ENCODE peak calls at places on chromosome 9, in ten cellular contexts. B, F, I, Q, G, P, H, V, O and L are unnamed samples.
A peak's percentile ranks its signal among the peaks of the same experiment; 100 is the strongest.

GRCh38 chr9:124873664-124874063 is 11.7 kb downstream of the ARPC5L start:
- DNase-seq in B (no peak), F (no peak), I (no peak), Q (no peak), G (no peak), P (no peak), H (no peak), V (no peak), O (no peak), L (no peak)

GRCh38 chr9:37004424-37004935 is 29.6 kb downstream of the PAX5 start:
- DNase-seq in B (no peak), F (no peak), I (no peak), Q (no peak), G (no peak), P (no peak), H (no peak), V (no peak), O (no peak), L (no peak)

GRCh38 chr9:16982780-16983179 is 112.3 kb upstream of the BNC2 start:
- DNase-seq in B (no peak), F (no peak), I (no peak), Q (no peak), G (no peak), P (no peak), H (no peak), V (no peak), O (no peak), L (no peak)

GRCh38 chr9:86046930-86047341 is 52.4 kb downstream of the GOLM1 start:
- DNase-seq in B (no peak), F (no peak), I (no peak), Q (no peak), G (peak; percentile 92), P (no peak), H (no peak), V (no peak), O (no peak), L (no peak)

GRCh38 chr9:127835930-127836586 is 18.4 kb downstream of the ENG start:
- DNase-seq in B (peak; percentile 72), F (no peak), I (no peak), Q (no peak), G (peak; percentile 57), P (no peak), H (peak; percentile 88), V (peak; percentile 60), O (no peak), L (no peak)

GRCh38 chr9:36832232-36832795 is 201.8 kb downstream of the PAX5 start:
- DNase-seq in B (no peak), F (no peak), I (no peak), Q (no peak), G (no peak), P (no peak), H (peak; percentile 48), V (no peak), O (no peak), L (no peak)

GRCh38 chr9:93896496-93897033 is 58.6 kb downstream of the BARX1 start:
- DNase-seq in B (no peak), F (no peak), I (no peak), Q (no peak), G (no peak), P (no peak), H (peak; percentile 58), V (no peak), O (no peak), L (no peak)

GRCh38 chr9:16371306-16371705 is 499.2 kb downstream of the BNC2 start:
- DNase-seq in B (no peak), F (no peak), I (no peak), Q (no peak), G (no peak), P (no peak), H (no peak), V (no peak), O (no peak), L (no peak)

GRCh38 chr9:133342083-133342406 is 5.9 kb downstream of the MED22 start:
- DNase-seq in B (no peak), F (no peak), I (no peak), Q (no peak), G (no peak), P (no peak), H (no peak), V (no peak), O (no peak), L (no peak)

GRCh38 chr9:133344071-133344470 is 3.9 kb downstream of the MED22 start:
- DNase-seq in B (no peak), F (no peak), I (no peak), Q (no peak), G (no peak), P (no peak), H (no peak), V (no peak), O (no peak), L (no peak)

GRCh38 chr9:133341369-133342082 is 5.5 kb upstream of the SURF6 start:
- DNase-seq in B (no peak), F (no peak), I (peak; percentile 47), Q (peak; percentile 63), G (peak; percentile 60), P (peak; percentile 57), H (peak; percentile 82), V (no peak), O (no peak), L (no peak)

GRCh38 chr9:133340916-133341315 is 4.9 kb upstream of the SURF6 start:
- DNase-seq in B (no peak), F (no peak), I (no peak), Q (no peak), G (no peak), P (no peak), H (no peak), V (no peak), O (no peak), L (no peak)

DNA sequence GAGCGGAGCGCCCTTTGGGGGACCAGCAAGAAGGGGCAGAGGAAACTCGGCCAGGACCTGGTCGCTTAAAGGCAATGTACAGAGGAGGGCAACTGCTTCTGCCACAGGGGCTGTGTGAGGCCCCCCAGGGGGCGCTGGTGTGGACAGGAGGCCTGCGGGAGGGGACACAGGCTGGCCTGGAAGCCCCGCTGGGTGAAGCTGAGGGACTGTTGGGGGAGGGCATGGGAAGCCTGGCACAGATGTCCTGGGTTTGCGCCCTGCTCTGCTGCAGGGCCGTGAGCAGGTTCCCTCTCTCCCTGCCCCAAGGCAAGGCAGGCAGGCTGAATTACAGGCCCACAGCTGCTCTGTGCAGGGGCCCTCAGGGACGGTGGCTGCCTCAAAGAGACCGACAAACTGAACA is 5.4 kb downstream of the MED22 start:
- DNase-seq in B (no peak), F (no peak), I (no peak), Q (no peak), G (no peak), P (no peak), H (no peak), V (no peak), O (no peak), L (no peak)
- TF ChIP-seq CTCF in B (no peak), F (peak; percentile 11), I (no peak), Q (no peak), G (no peak), P (no peak), H (no peak), V (no peak), O (peak; percentile 42), L (no peak)

DNA sequence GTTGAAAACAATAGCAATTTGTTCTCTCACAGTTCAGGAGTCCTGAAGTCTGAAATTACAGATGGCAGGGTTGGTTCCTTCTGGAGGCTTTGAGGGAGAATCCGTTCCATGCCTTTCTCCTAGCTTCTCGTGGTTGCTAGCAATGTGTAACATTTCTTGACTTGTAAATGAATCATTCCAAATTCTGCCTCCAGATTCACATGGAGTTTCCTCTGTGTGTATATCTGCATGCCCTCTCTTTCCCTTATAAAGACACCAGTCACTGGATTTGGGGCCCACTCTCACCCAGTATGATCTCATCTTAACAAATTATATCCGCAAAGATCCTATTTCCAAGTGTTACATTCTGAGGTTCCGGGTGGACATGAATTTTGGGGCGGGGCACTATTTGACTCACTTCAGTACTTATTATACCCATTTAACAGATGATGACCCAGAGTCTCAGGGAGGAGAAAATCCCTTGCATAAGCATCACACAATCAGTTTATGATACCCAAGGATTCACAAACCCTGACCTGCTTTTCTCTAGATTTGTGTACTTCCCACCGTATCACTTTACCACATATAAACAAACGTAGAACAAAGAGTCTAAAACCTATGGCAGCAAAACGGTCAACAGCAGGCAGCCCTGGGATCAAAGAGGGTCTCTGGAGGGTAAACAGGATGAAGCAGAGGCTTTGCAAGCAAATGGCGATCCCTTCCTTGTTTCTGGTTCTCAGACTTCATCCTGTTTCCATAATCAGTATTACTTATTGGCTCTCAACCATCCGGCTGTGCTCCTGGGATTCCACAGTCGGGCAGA is 93.7 kb downstream of the C9orf152 start:
- DNase-seq in B (no peak), F (no peak), I (no peak), Q (no peak), G (no peak), P (no peak), H (no peak), V (no peak), O (peak; percentile 56), L (no peak)
- H3K4me1 ChIP-seq in B (peaks cover 6% of the 10 kb centered on the region), F (peaks cover 28% of the 10 kb centered on the region), I (peaks cover 37% of the 10 kb centered on the region), Q (no peaks in the 10 kb centered on the region), G (no peaks in the 10 kb centered on the region), P (no peaks in the 10 kb centered on the region), H (no peaks in the 10 kb centered on the region), V (no peaks in the 10 kb centered on the region), O (peaks cover 47% of the 10 kb centered on the region), L (peaks cover 14% of the 10 kb centered on the region)

GRCh38 chr9:95788486-95789110 is 86.9 kb upstream of the ERCC6L2 start:
- DNase-seq in B (no peak), F (no peak), I (no peak), Q (no peak), G (no peak), P (no peak), H (no peak), V (no peak), O (no peak), L (no peak)

GRCh38 chr9:95796029-95796428 is 79.5 kb upstream of the ERCC6L2 start:
- DNase-seq in B (no peak), F (no peak), I (no peak), Q (no peak), G (no peak), P (no peak), H (no peak), V (no peak), O (no peak), L (no peak)

GRCh38 chr9:95791695-95792094 is 83.8 kb upstream of the ERCC6L2 start:
- DNase-seq in B (no peak), F (no peak), I (no peak), Q (no peak), G (no peak), P (no peak), H (no peak), V (no peak), O (no peak), L (no peak)

DNA sequence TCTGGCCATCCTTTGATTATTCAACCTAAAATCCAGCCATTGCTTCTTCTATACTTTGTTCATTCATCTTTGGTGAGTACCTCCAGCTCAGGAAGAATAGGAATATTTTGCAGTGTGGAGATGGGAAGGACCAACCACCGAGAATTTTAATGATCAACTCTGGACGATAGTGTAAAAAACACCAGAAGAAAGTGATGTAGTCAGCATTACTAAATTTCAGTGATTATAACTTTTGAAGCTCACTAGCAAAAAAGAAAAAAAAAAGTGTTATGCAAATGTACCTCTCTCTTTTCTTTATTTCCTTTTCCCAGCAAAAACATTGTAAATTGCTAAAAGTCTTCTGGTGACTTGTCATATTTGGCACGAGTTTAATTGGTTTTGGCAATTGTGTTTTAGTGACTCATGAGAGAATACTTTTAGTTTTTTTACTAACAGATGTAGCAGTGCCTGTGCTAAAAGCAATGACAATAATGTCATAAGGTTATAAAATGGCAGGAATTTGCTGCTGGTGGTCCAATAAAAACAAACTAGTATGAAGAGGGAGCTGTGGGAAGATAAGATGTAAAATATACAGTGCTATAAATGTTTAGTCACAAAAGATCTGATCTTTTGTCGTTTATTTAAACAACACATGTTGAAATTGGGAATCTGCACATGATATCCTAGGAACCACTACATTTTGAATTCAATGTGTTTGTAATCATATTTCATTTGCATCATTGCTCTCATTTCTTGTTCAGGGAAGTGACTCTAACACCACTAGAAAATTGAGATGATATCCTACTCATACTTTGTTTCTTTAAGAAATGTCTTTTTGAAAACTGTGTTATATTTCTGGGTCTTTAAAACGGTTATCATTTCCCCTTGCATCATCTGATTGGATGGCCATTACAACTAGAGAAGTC is 81.3 kb upstream of the ERCC6L2 start:
- DNase-seq in B (no peak), F (no peak), I (no peak), Q (no peak), G (no peak), P (no peak), H (no peak), V (no peak), O (no peak), L (peak; percentile 59)
- TF ChIP-seq POLR2A in B (no peak), F (no peak), I (no peak), Q (no peak), G (no peak), P (no peak), H (no peak), V (no peak), O (no peak), L (no peak)

GRCh38 chr9:113508111-113508749 is 44.7 kb downstream of the RGS3 start:
- DNase-seq in B (no peak), F (peak; percentile 26), I (no peak), Q (no peak), G (no peak), P (no peak), H (no peak), V (no peak), O (peak; percentile 72), L (no peak)
- TF ChIP-seq CTCF in B (no peak), F (peak; percentile 15), I (no peak), Q (peak; percentile 7), G (no peak), P (no peak), H (no peak), V (no peak), O (peak; percentile 45), L (no peak)